ENCODE peak calls at places on chromosomes 7 and 10, in eight cellular contexts. F is dorsolateral prefrontal cortex, D is thoracic aorta, C is MM.1S, U is IMR-90, T is mucosa of descending colon, Y is endothelial cell, A is heart right ventricle. K is an unnamed sample.

GRCh38 chr7:31073486-31074383 is 21.6 kb downstream of the ADCYAP1R1 start:
- DNase-seq in F (peak; percentile 74), D (no peak), C (no peak), U (no peak), T (no peak), Y (no peak), A (no peak), K (no peak)

GRCh38 chr10:116796910-116797513 is 52.3 kb upstream of the ENO4 start:
- DNase-seq in F (peak; percentile 80), D (no peak), C (peak; percentile 73), U (peak; percentile 61), T (peak; percentile 82), Y (peak; percentile 90), A (peak; percentile 67), K (peak; percentile 76)

GRCh38 chr10:17147884-17148494 is 18.4 kb upstream of the CUBN start:
- DNase-seq in F (no peak), D (no peak), C (no peak), U (peak; percentile 38), T (peak; percentile 79), Y (no peak), A (no peak), K (no peak)

GRCh38 chr7:157003445-157004049 is 6.9 kb downstream of the MNX1 start:
- DNase-seq in F (no peak), D (no peak), C (peak; percentile 0), U (no peak), T (peak; percentile 82), Y (peak; percentile 13), A (no peak), K (no peak)

GRCh38 chr7:12524794-12525386 is 45.6 kb upstream of the SCIN start:
- DNase-seq in F (no peak), D (no peak), C (peak; percentile 64), U (peak; percentile 69), T (no peak), Y (no peak), A (no peak), K (peak; percentile 15)

GRCh38 chr7:334618-335357 is 44.8 kb downstream of the FOXL3 start:
- DNase-seq in F (no peak), D (no peak), C (no peak), U (no peak), T (no peak), Y (no peak), A (no peak), K (no peak)

GRCh38 chr7:68564741-68565140 is 1033.5 kb upstream of the AUTS2 start:
- DNase-seq in F (no peak), D (no peak), C (no peak), U (no peak), T (no peak), Y (no peak), A (no peak), K (no peak)

GRCh38 chr10:131141645-131142445 is 169.7 kb downstream of the TCERG1L start:
- DNase-seq in F (no peak), D (no peak), C (no peak), U (no peak), T (no peak), Y (no peak), A (no peak), K (no peak)

GRCh38 chr10:110192552-110192951 is 14.9 kb upstream of the MXI1 start:
- DNase-seq in F (no peak), D (no peak), C (peak; percentile 17), U (no peak), T (no peak), Y (no peak), A (no peak), K (peak; percentile 48)

GRCh38 chr10:30467939-30468338 is 34.0 kb downstream of the MAP3K8 start:
- DNase-seq in F (no peak), D (no peak), C (peak; percentile 60), U (no peak), T (no peak), Y (no peak), A (no peak), K (peak; percentile 43)

GRCh38 chr7:50315739-50316671 is 11.5 kb downstream of the IKZF1 start:
- DNase-seq in F (no peak), D (no peak), C (peak; percentile 46), U (no peak), T (no peak), Y (no peak), A (no peak), K (no peak)

GRCh38 chr10:75397571-75397921 is 4.0 kb downstream of the ZNF503 start:
- DNase-seq in F (no peak), D (no peak), C (no peak), U (no peak), T (no peak), Y (no peak), A (no peak), K (no peak)

GRCh38 chr10:102268333-102268999 is 23.1 kb downstream of the GBF1 start:
- DNase-seq in F (no peak), D (no peak), C (no peak), U (peak; percentile 59), T (no peak), Y (no peak), A (no peak), K (no peak)

GRCh38 chr10:77641344-77641743 is 3.7 kb upstream of the KCNMA1 start:
- DNase-seq in F (no peak), D (no peak), C (no peak), U (no peak), T (no peak), Y (no peak), A (no peak), K (no peak)

GRCh38 chr10:43282881-43283280 is 16.0 kb upstream of the RASGEF1A start:
- DNase-seq in F (no peak), D (no peak), C (no peak), U (no peak), T (no peak), Y (peak; percentile 54), A (no peak), K (no peak)

GRCh38 chr10:110460111-110460809 is 37.4 kb upstream of the DUSP5 start:
- DNase-seq in F (peak; percentile 59), D (no peak), C (peak; percentile 95), U (peak; percentile 34), T (no peak), Y (no peak), A (peak; percentile 34), K (no peak)

DNA sequence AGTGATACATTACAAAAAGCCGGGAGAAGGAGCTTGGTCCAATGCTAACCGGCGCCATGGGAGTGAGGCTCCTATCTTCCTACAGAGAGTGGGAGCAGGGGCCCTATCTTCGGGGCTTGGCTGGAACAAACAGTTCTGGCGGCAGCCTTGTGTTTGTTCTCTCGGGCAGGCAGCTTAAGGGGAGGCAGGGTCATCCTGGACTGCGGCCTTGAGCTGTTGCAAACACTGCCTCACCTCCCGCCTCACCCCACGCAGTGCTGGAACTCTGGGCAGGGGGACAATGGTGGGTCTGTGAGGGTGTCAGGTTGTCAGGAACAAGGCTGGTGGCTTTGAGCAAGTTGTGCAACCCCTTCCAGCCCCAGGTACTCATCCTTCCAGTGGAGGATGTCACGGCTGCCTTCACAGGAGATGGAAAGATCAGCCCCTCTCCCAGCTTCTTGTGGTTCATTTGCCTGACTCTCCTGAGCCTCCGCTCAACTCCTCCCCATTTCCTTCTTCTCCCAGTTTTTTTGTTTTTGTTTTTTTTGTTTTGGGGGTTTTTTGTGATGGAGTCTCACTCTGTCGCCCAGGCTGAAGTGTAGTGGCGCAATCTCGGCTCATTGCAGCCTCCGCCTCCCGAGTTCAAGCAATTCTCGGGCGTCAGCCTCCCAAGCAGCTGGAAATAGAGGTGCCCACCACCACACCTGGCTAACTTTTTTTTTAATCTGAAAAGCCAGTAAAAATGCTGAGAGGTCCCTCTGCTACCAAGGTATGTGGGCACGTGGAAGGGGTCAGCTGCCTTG is 57.4 kb downstream of the SPOCK2 start:
- DNase-seq in F (no peak), D (no peak), C (no peak), U (no peak), T (no peak), Y (no peak), A (peak; percentile 49), K (no peak)
- TF ChIP-seq CTCF in F (no peak), D (no peak), C (no peak), U (no peak), T (no peak), Y (no peak), A (no peak), K (no peak)

GRCh38 chr10:62414359-62414758 is 40.2 kb downstream of the ZNF365 start:
- DNase-seq in F (no peak), D (no peak), C (no peak), U (no peak), T (no peak), Y (no peak), A (no peak), K (no peak)
- TF ChIP-seq CTCF in F (no peak), D (no peak), C (no peak), U (no peak), T (no peak), Y (peak; percentile 46), A (no peak), K (no peak)

DNA sequence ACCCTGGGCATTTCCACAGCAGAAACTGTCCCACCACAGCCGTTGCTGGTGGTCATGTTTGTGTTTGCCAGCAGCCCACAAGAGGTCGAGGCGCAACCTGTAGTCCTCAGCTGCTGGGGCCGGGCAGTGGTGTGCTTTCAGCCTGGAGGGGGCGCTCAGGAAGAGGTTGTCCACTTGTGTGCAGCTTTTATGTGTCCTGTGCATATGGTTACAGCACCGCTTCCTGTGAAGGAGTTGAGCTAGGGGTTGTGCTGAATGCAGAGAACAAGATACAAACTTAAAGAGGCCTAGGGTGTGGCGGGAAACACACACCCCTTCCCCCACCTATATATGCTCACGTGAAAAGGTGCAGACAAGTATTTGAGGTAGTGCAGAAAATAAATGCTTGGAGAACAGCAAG is 29.5 kb upstream of the PFKFB3 start:
- DNase-seq in F (no peak), D (no peak), C (no peak), U (no peak), T (peak; percentile 43), Y (peak; percentile 49), A (no peak), K (no peak)
- TF ChIP-seq CTCF in F (no peak), D (no peak), C (peak; percentile 13), U (no peak), T (no peak), Y (no peak), A (no peak), K (no peak)

DNA sequence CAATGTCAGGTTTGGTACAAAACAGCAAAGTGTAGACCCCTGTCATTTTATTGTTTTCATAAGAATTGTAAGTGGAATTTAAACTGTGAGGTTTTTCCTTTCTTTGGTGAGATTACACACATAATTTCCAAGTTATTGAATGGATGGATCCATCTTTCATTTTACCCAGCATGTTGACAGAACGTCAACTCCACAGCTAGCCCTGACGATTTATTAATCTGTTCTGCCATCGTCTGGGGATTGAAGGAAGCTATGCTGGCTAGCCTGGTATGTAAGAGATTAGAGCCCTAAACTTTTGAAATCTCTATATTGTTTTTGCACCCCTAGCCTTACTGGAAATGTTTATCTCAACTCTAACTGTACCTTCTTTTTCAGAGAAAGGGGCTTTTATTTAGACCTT is 8.6 kb downstream of the WNT16 start:
- DNase-seq in F (no peak), D (no peak), C (no peak), U (no peak), T (no peak), Y (no peak), A (no peak), K (no peak)
- TF ChIP-seq CTCF in F (no peak), D (no peak), C (no peak), U (peak; percentile 46), T (no peak), Y (no peak), A (no peak), K (peak; percentile 25)

K was measured in GM20000.